ENCODE peak calls at places on chromosome 17, in six cellular contexts. One of them, this sample, is unnamed.

GRCh38 chr17:80492343-80493136 is 16.1 kb upstream of the NPTX1 start:
- DNase-seq in LNCaP clone FGC: no peak
- DNase-seq in tibial artery: no peak
- DNase-seq in CD4-positive, alpha-beta T cell: no peak
- DNase-seq in choroid plexus epithelial cell: no peak
- DNase-seq in AG09319: no peak
- DNase-seq in this sample: no peak

GRCh38 chr17:36899250-36900129 is 37.8 kb upstream of the LHX1 start:
- DNase-seq in LNCaP clone FGC: no peak
- DNase-seq in tibial artery: no peak
- DNase-seq in choroid plexus epithelial cell: no peak
- DNase-seq in CD4-positive, alpha-beta T cell: no peak
- DNase-seq in AG09319: no peak
- DNase-seq in this sample: peak

GRCh38 chr17:82440377-82440981 is 10.1 kb downstream of the CYBC1 start:
- DNase-seq in tibial artery: no peak
- DNase-seq in LNCaP clone FGC: no peak
- DNase-seq in choroid plexus epithelial cell: no peak
- DNase-seq in CD4-positive, alpha-beta T cell: no peak
- DNase-seq in AG09319: no peak
- DNase-seq in this sample: no peak

GRCh38 chr17:67475161-67475887 is 98.2 kb downstream of the PITPNC1 start:
- DNase-seq in CD4-positive, alpha-beta T cell: peak
- DNase-seq in choroid plexus epithelial cell: peak
- DNase-seq in tibial artery: peak
- DNase-seq in LNCaP clone FGC: peak
- DNase-seq in AG09319: peak
- DNase-seq in this sample: peak

GRCh38 chr17:72297326-72298115 is 176.7 kb downstream of the SOX9 start:
- DNase-seq in choroid plexus epithelial cell: peak
- DNase-seq in AG09319: no peak
- DNase-seq in CD4-positive, alpha-beta T cell: no peak
- DNase-seq in tibial artery: peak
- DNase-seq in LNCaP clone FGC: no peak
- DNase-seq in this sample: no peak

GRCh38 chr17:42179911-42180410 is 981 bp downstream of the KCNH4 start:
- DNase-seq in AG09319: no peak
- DNase-seq in tibial artery: no peak
- DNase-seq in CD4-positive, alpha-beta T cell: no peak
- DNase-seq in LNCaP clone FGC: no peak
- DNase-seq in choroid plexus epithelial cell: peak
- DNase-seq in this sample: no peak

GRCh38 chr17:4540224-4541040 is 14.8 kb downstream of the MYBBP1A start:
- DNase-seq in CD4-positive, alpha-beta T cell: no peak
- DNase-seq in choroid plexus epithelial cell: no peak
- DNase-seq in LNCaP clone FGC: no peak
- DNase-seq in tibial artery: no peak
- DNase-seq in AG09319: no peak
- DNase-seq in this sample: no peak

GRCh38 chr17:2194778-2195417 is 108.7 kb downstream of the SMG6 start:
- DNase-seq in choroid plexus epithelial cell: no peak
- DNase-seq in AG09319: no peak
- DNase-seq in CD4-positive, alpha-beta T cell: no peak
- DNase-seq in LNCaP clone FGC: no peak
- DNase-seq in tibial artery: no peak
- DNase-seq in this sample: no peak

GRCh38 chr17:49822829-49823228 is 25.0 kb downstream of the TAC4 start:
- DNase-seq in CD4-positive, alpha-beta T cell: no peak
- DNase-seq in choroid plexus epithelial cell: no peak
- DNase-seq in tibial artery: peak
- DNase-seq in AG09319: peak
- DNase-seq in LNCaP clone FGC: no peak
- DNase-seq in this sample: no peak

GRCh38 chr17:73901661-73902415 is 257.6 kb upstream of the SDK2 start:
- DNase-seq in CD4-positive, alpha-beta T cell: no peak
- DNase-seq in choroid plexus epithelial cell: no peak
- DNase-seq in tibial artery: peak
- DNase-seq in AG09319: no peak
- DNase-seq in LNCaP clone FGC: no peak
- DNase-seq in this sample: no peak

GRCh38 chr17:77688369-77688768 is 270.1 kb upstream of the TNRC6C start:
- DNase-seq in tibial artery: no peak
- DNase-seq in choroid plexus epithelial cell: no peak
- DNase-seq in AG09319: no peak
- DNase-seq in LNCaP clone FGC: no peak
- DNase-seq in CD4-positive, alpha-beta T cell: no peak
- DNase-seq in this sample: no peak

GRCh38 chr17:7673239-7673638 is 14.1 kb downstream of the TP53 start:
- DNase-seq in AG09319: no peak
- DNase-seq in CD4-positive, alpha-beta T cell: no peak
- DNase-seq in LNCaP clone FGC: no peak
- DNase-seq in tibial artery: no peak
- DNase-seq in choroid plexus epithelial cell: peak
- DNase-seq in this sample: no peak
- TF ChIP-seq CTCF in AG09319: peak
- TF ChIP-seq CTCF in CD4-positive, alpha-beta T cell: peak
- TF ChIP-seq CTCF in LNCaP clone FGC: peak
- TF ChIP-seq CTCF in tibial artery: no peak
- TF ChIP-seq CTCF in choroid plexus epithelial cell: peak
- TF ChIP-seq CTCF in this sample: no peak

DNA sequence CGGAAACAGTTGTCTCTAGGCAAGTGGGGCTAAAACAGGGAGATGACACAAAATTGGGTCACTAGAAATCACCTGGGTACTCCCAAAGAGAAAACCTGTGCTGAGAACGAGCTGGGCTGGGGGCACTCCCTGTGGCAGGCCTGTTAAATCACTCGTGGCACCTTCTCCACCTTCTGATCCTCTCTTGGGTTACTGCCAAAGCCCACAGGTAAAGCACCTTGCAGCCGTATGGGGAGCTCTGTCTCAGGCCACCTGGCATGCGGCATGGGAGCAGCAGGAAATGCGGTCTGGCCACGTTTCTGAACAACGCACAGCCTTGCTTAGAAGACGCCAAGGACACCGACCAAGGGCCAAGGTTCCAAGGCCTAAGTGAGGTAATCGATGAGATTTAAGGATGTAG is 21.5 kb upstream of the ICAM2 start:
- DNase-seq in LNCaP clone FGC: no peak
- DNase-seq in AG09319: no peak
- DNase-seq in tibial artery: no peak
- DNase-seq in CD4-positive, alpha-beta T cell: no peak
- DNase-seq in choroid plexus epithelial cell: no peak
- DNase-seq in this sample: no peak
- TF ChIP-seq CTCF in LNCaP clone FGC: no peak
- TF ChIP-seq CTCF in AG09319: no peak
- TF ChIP-seq CTCF in tibial artery: no peak
- TF ChIP-seq CTCF in CD4-positive, alpha-beta T cell: no peak
- TF ChIP-seq CTCF in choroid plexus epithelial cell: no peak
- TF ChIP-seq CTCF in this sample: no peak

DNA sequence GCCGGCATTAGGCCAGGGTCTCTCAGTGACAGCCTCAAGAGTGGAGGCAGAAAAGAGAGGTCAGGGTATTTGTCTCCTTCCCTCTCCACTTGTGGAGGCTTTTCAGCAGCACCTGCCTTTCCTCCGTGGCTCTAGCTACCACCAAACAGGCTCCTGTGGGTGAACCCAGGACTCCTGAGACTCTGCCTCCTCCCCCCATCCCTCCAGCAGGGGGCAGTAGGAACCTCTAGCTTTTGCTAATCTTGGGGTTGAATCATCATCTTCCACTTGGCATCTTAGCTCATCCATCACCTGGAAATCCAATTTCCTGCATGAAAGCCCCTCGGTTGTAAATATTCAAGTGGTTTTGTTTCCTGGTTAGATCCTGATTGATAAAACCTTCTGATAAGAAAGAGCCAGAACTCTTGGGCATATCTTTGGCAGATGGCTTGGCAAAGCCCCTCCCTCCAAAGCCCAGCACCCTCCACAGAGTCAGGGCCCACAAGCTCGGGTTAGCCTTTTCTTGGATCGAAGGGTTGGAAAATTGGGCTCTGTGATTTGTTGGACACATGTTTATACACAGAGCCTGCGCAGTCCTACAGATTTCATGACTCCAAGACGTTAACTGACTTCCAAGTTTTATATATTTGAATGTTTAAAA is 322.1 kb downstream of the MAP2K4 start:
- DNase-seq in LNCaP clone FGC: no peak
- DNase-seq in AG09319: no peak
- DNase-seq in CD4-positive, alpha-beta T cell: no peak
- DNase-seq in tibial artery: no peak
- DNase-seq in choroid plexus epithelial cell: peak
- DNase-seq in this sample: no peak
- TF ChIP-seq CTCF in LNCaP clone FGC: peak
- TF ChIP-seq CTCF in AG09319: peak
- TF ChIP-seq CTCF in CD4-positive, alpha-beta T cell: no peak
- TF ChIP-seq CTCF in tibial artery: no peak
- TF ChIP-seq CTCF in choroid plexus epithelial cell: peak
- TF ChIP-seq CTCF in this sample: no peak

GRCh38 chr17:17313350-17313991 is 10.3 kb downstream of the NT5M start:
- DNase-seq in CD4-positive, alpha-beta T cell: peak
- DNase-seq in choroid plexus epithelial cell: peak
- DNase-seq in AG09319: no peak
- DNase-seq in tibial artery: no peak
- DNase-seq in LNCaP clone FGC: no peak
- DNase-seq in this sample: peak
- TF ChIP-seq CTCF in CD4-positive, alpha-beta T cell: peak
- TF ChIP-seq CTCF in choroid plexus epithelial cell: peak
- TF ChIP-seq CTCF in AG09319: peak
- TF ChIP-seq CTCF in tibial artery: peak
- TF ChIP-seq CTCF in LNCaP clone FGC: peak
- TF ChIP-seq CTCF in this sample: peak

GRCh38 chr17:75242461-75243042 is 18.9 kb downstream of the GGA3 start:
- DNase-seq in LNCaP clone FGC: no peak
- DNase-seq in choroid plexus epithelial cell: no peak
- DNase-seq in AG09319: no peak
- DNase-seq in tibial artery: no peak
- DNase-seq in CD4-positive, alpha-beta T cell: no peak
- DNase-seq in this sample: no peak
- TF ChIP-seq CTCF in LNCaP clone FGC: no peak
- TF ChIP-seq CTCF in choroid plexus epithelial cell: no peak
- TF ChIP-seq CTCF in AG09319: no peak
- TF ChIP-seq CTCF in tibial artery: no peak
- TF ChIP-seq CTCF in CD4-positive, alpha-beta T cell: no peak
- TF ChIP-seq CTCF in this sample: no peak

DNA sequence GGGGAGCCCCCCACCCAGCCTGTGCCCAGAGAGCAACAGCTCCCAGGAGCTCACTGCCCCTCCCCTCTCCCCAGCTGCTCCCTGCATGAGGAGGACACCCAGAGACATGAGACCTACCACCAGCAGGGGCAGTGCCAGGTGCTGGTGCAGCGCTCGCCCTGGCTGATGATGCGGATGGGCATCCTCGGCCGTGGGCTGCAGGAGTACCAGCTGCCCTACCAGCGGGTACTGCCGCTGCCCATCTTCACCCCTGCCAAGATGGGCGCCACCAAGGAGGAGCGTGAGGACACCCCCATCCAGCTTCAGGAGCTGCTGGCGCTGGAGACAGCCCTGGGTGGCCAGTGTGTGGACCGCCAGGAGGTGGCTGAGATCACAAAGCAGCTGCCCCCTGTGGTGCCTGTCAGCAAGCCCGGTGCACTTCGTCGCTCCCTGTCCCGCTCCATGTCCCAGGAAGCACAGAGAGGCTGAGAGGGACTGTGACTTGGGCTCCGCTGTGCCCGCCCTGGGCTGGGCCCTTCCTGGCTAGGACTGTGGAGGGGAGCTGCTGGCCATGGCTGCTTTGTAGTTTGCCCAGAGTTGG is 583 bp downstream of the TCAP start:
- DNase-seq in AG09319: no peak
- DNase-seq in choroid plexus epithelial cell: no peak
- DNase-seq in tibial artery: no peak
- DNase-seq in CD4-positive, alpha-beta T cell: no peak
- DNase-seq in LNCaP clone FGC: no peak
- DNase-seq in this sample: no peak
- TF ChIP-seq CTCF in AG09319: no peak
- TF ChIP-seq CTCF in choroid plexus epithelial cell: peak
- TF ChIP-seq CTCF in tibial artery: no peak
- TF ChIP-seq CTCF in CD4-positive, alpha-beta T cell: no peak
- TF ChIP-seq CTCF in LNCaP clone FGC: no peak
- TF ChIP-seq CTCF in this sample: no peak

This sample was measured in dorsolateral prefrontal cortex.